ENCODE peak calls at places on chromosomes 7 and 10, in five cellular contexts. One of them, this sample, is unnamed.

GRCh38 chr10:75429159-75429827 is 2.1 kb upstream of the LRMDA start:
- DNase-seq in fibroblast of the aortic adventitia: no peak
- DNase-seq in choroid plexus epithelial cell: no peak
- DNase-seq in astrocyte of the spinal cord: no peak
- DNase-seq in dorsolateral prefrontal cortex: no peak
- DNase-seq in this sample: no peak

GRCh38 chr7:93914581-93915066 is 6.9 kb upstream of the GNG11 start:
- DNase-seq in fibroblast of the aortic adventitia: peak
- DNase-seq in choroid plexus epithelial cell: peak
- DNase-seq in astrocyte of the spinal cord: peak
- DNase-seq in dorsolateral prefrontal cortex: no peak
- DNase-seq in this sample: no peak

GRCh38 chr10:11757452-11757819 is 15.3 kb downstream of the ECHDC3 start:
- DNase-seq in fibroblast of the aortic adventitia: peak
- DNase-seq in choroid plexus epithelial cell: peak
- DNase-seq in astrocyte of the spinal cord: peak
- DNase-seq in dorsolateral prefrontal cortex: no peak
- DNase-seq in this sample: peak

GRCh38 chr10:132921818-132922807 is 20.3 kb downstream of the CFAP46 start:
- DNase-seq in fibroblast of the aortic adventitia: no peak
- DNase-seq in choroid plexus epithelial cell: no peak
- DNase-seq in astrocyte of the spinal cord: no peak
- DNase-seq in dorsolateral prefrontal cortex: no peak
- DNase-seq in this sample: no peak

GRCh38 chr10:3082290-3082689 is 14.9 kb downstream of the PFKP start:
- DNase-seq in fibroblast of the aortic adventitia: no peak
- DNase-seq in choroid plexus epithelial cell: no peak
- DNase-seq in astrocyte of the spinal cord: no peak
- DNase-seq in dorsolateral prefrontal cortex: no peak
- DNase-seq in this sample: peak

GRCh38 chr10:111482074-111482350 is 405.2 kb downstream of the ADRA2A start:
- DNase-seq in fibroblast of the aortic adventitia: no peak
- DNase-seq in choroid plexus epithelial cell: no peak
- DNase-seq in astrocyte of the spinal cord: no peak
- DNase-seq in dorsolateral prefrontal cortex: no peak
- DNase-seq in this sample: no peak

GRCh38 chr10:91043173-91043910 is 122.5 kb upstream of the ANKRD1 start:
- DNase-seq in fibroblast of the aortic adventitia: peak
- DNase-seq in choroid plexus epithelial cell: peak
- DNase-seq in astrocyte of the spinal cord: peak
- DNase-seq in dorsolateral prefrontal cortex: no peak
- DNase-seq in this sample: no peak

GRCh38 chr10:102633282-102633681 is 11.0 kb upstream of the TRIM8 start:
- DNase-seq in fibroblast of the aortic adventitia: peak
- DNase-seq in choroid plexus epithelial cell: peak
- DNase-seq in astrocyte of the spinal cord: peak
- DNase-seq in dorsolateral prefrontal cortex: no peak
- DNase-seq in this sample: peak

GRCh38 chr10:77321868-77322267 is 315.7 kb downstream of the KCNMA1 start:
- DNase-seq in fibroblast of the aortic adventitia: no peak
- DNase-seq in choroid plexus epithelial cell: no peak
- DNase-seq in astrocyte of the spinal cord: peak
- DNase-seq in dorsolateral prefrontal cortex: no peak
- DNase-seq in this sample: no peak

GRCh38 chr7:128781126-128781525 is 5.5 kb upstream of the OPN1SW start:
- DNase-seq in fibroblast of the aortic adventitia: peak
- DNase-seq in choroid plexus epithelial cell: no peak
- DNase-seq in astrocyte of the spinal cord: peak
- DNase-seq in dorsolateral prefrontal cortex: no peak
- DNase-seq in this sample: no peak

GRCh38 chr10:27242951-27243551 is 2.5 kb upstream of the ACBD5 start:
- DNase-seq in fibroblast of the aortic adventitia: peak
- DNase-seq in choroid plexus epithelial cell: peak
- DNase-seq in astrocyte of the spinal cord: peak
- DNase-seq in dorsolateral prefrontal cortex: peak
- DNase-seq in this sample: peak

GRCh38 chr10:130002606-130003005 is 38.5 kb upstream of the EBF3 start:
- DNase-seq in fibroblast of the aortic adventitia: no peak
- DNase-seq in choroid plexus epithelial cell: no peak
- DNase-seq in astrocyte of the spinal cord: no peak
- DNase-seq in dorsolateral prefrontal cortex: no peak
- DNase-seq in this sample: no peak

GRCh38 chr7:64945776-64946175 is 42.7 kb downstream of the ZNF273 start:
- DNase-seq in fibroblast of the aortic adventitia: no peak
- DNase-seq in choroid plexus epithelial cell: no peak
- DNase-seq in astrocyte of the spinal cord: no peak
- DNase-seq in dorsolateral prefrontal cortex: peak
- DNase-seq in this sample: no peak

GRCh38 chr7:15407910-15408309 is 153.9 kb downstream of the AGMO start:
- DNase-seq in fibroblast of the aortic adventitia: no peak
- DNase-seq in choroid plexus epithelial cell: peak
- DNase-seq in astrocyte of the spinal cord: no peak
- DNase-seq in dorsolateral prefrontal cortex: no peak
- DNase-seq in this sample: no peak

GRCh38 chr7:151494569-151495284 is 25.0 kb downstream of the RHEB start:
- DNase-seq in fibroblast of the aortic adventitia: no peak
- DNase-seq in choroid plexus epithelial cell: peak
- DNase-seq in astrocyte of the spinal cord: peak
- DNase-seq in dorsolateral prefrontal cortex: no peak
- DNase-seq in this sample: no peak

GRCh38 chr7:47488205-47488968 is 93.5 kb downstream of the TNS3 start:
- DNase-seq in fibroblast of the aortic adventitia: no peak
- DNase-seq in choroid plexus epithelial cell: no peak
- DNase-seq in astrocyte of the spinal cord: no peak
- DNase-seq in dorsolateral prefrontal cortex: no peak
- DNase-seq in this sample: peak

GRCh38 chr7:139774376-139774775 is 3.4 kb downstream of the HIPK2 start:
- DNase-seq in fibroblast of the aortic adventitia: peak
- DNase-seq in choroid plexus epithelial cell: peak
- DNase-seq in astrocyte of the spinal cord: peak
- DNase-seq in dorsolateral prefrontal cortex: no peak
- DNase-seq in this sample: no peak

GRCh38 chr7:21542891-21543527 is at the start of gene DNAH11:
- DNase-seq in fibroblast of the aortic adventitia: no peak
- DNase-seq in choroid plexus epithelial cell: peak
- DNase-seq in astrocyte of the spinal cord: peak
- DNase-seq in dorsolateral prefrontal cortex: peak
- DNase-seq in this sample: peak

GRCh38 chr7:69677054-69677847 is 79.0 kb downstream of the AUTS2 start:
- DNase-seq in fibroblast of the aortic adventitia: no peak
- DNase-seq in choroid plexus epithelial cell: peak
- DNase-seq in astrocyte of the spinal cord: no peak
- DNase-seq in dorsolateral prefrontal cortex: no peak
- DNase-seq in this sample: no peak

GRCh38 chr7:131690446-131690845 is 134.0 kb upstream of the PODXL start:
- DNase-seq in fibroblast of the aortic adventitia: no peak
- DNase-seq in choroid plexus epithelial cell: no peak
- DNase-seq in astrocyte of the spinal cord: no peak
- DNase-seq in dorsolateral prefrontal cortex: no peak
- DNase-seq in this sample: no peak

GRCh38 chr7:144835166-144835611 is 664 bp downstream of the TPK1 start:
- DNase-seq in fibroblast of the aortic adventitia: peak
- DNase-seq in choroid plexus epithelial cell: peak
- DNase-seq in astrocyte of the spinal cord: peak
- DNase-seq in dorsolateral prefrontal cortex: peak
- DNase-seq in this sample: peak

GRCh38 chr10:115355162-115355760 is 262.1 kb downstream of the ATRNL1 start:
- DNase-seq in fibroblast of the aortic adventitia: peak
- DNase-seq in choroid plexus epithelial cell: peak
- DNase-seq in astrocyte of the spinal cord: peak
- DNase-seq in dorsolateral prefrontal cortex: no peak
- DNase-seq in this sample: no peak

GRCh38 chr10:71812913-71813590 is 38.0 kb downstream of the PSAP start:
- DNase-seq in fibroblast of the aortic adventitia: no peak
- DNase-seq in choroid plexus epithelial cell: no peak
- DNase-seq in astrocyte of the spinal cord: no peak
- DNase-seq in dorsolateral prefrontal cortex: no peak
- DNase-seq in this sample: no peak

GRCh38 chr10:71816421-71816851 is 34.6 kb downstream of the PSAP start:
- DNase-seq in fibroblast of the aortic adventitia: no peak
- DNase-seq in choroid plexus epithelial cell: no peak
- DNase-seq in astrocyte of the spinal cord: no peak
- DNase-seq in dorsolateral prefrontal cortex: no peak
- DNase-seq in this sample: no peak

GRCh38 chr10:71816931-71817631 is 34.0 kb downstream of the PSAP start:
- DNase-seq in fibroblast of the aortic adventitia: no peak
- DNase-seq in choroid plexus epithelial cell: no peak
- DNase-seq in astrocyte of the spinal cord: no peak
- DNase-seq in dorsolateral prefrontal cortex: no peak
- DNase-seq in this sample: no peak

GRCh38 chr10:71815515-71816130 is 35.4 kb downstream of the PSAP start:
- DNase-seq in fibroblast of the aortic adventitia: no peak
- DNase-seq in choroid plexus epithelial cell: no peak
- DNase-seq in astrocyte of the spinal cord: no peak
- DNase-seq in dorsolateral prefrontal cortex: no peak
- DNase-seq in this sample: no peak

DNA sequence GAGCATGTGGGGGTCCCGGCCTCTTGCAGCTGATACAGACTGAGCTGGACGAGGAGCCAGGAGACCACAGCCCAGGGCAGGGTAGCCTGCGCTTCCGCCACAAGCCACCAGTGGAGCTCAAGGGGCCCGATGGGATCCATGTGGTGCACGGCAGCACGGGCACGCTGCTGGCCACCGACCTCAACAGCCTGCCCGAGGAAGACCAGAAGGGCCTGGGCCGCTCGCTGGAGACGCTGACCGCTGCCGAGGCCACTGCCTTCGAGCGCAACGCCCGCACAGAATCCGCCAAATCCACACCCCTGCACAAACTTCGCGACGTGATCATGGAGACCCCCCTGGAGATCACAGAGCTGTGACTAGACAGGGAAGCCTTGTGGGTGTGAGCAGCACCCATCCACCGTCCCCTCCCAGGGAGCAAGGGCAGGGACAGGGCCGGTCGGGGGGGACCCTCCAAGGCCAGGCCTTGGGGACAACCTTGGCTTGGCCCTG is 36.1 kb downstream of the PSAP start:
- DNase-seq in fibroblast of the aortic adventitia: no peak
- DNase-seq in choroid plexus epithelial cell: no peak
- DNase-seq in astrocyte of the spinal cord: no peak
- DNase-seq in dorsolateral prefrontal cortex: no peak
- DNase-seq in this sample: peak
- TF ChIP-seq CTCF in fibroblast of the aortic adventitia: peak
- TF ChIP-seq CTCF in choroid plexus epithelial cell: peak
- TF ChIP-seq CTCF in astrocyte of the spinal cord: no peak
- TF ChIP-seq CTCF in dorsolateral prefrontal cortex: no peak
- TF ChIP-seq CTCF in this sample: no peak

GRCh38 chr10:70942125-70942524 is 53.8 kb upstream of the PCBD1 start:
- DNase-seq in fibroblast of the aortic adventitia: no peak
- DNase-seq in choroid plexus epithelial cell: no peak
- DNase-seq in astrocyte of the spinal cord: no peak
- DNase-seq in dorsolateral prefrontal cortex: no peak
- DNase-seq in this sample: peak
- H3K4me3 ChIP-seq in fibroblast of the aortic adventitia: no peak
- H3K4me3 ChIP-seq in choroid plexus epithelial cell: no peak
- H3K4me3 ChIP-seq in astrocyte of the spinal cord: no peak
- H3K4me3 ChIP-seq in dorsolateral prefrontal cortex: no peak
- H3K4me3 ChIP-seq in this sample: no peak

DNA sequence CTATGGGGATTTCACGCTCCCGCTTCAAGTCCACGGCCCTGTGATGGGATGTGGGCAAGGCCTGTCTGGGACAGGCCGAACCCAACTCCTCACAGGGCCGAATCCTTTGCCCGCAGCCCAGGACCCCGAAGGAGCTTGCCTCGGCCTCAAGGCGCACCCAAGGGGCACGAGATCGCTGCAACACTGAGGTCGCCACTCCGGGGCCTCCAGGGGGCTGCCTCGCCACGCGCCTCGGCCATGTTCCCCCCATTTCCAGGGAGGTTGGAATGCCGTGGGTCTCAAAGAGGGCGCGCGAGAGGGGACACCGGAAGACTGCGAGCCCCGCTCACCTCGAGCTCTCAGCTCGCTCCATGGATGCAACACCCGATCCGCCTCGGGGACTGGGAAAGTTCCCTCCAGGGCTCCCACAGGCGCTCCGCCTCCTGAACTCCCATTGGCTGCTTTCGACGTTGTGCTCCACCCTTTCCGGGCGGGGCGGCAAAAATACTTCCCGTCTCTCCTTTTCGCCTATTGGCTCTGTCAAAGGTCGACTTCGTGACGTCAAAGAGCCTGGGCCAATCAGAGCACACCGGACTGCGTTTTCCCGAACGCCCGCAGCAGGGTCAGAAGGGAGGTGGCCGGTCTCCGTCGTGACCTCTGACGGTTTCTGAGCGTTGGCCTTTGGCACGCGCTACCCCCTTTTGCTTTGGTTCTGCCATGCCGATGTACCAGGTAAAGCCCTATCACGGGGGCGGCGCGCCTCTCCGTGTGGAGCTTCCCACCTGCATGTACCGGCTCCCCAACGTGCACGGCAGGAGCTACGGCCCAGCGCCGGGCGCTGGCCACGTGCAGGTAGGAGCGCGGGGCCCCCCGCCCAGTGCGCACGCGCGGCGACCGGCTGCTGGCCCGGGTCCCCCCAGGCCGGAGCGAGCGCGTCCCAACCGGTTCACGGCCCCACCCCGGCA is at the start of the genes AIMP2 and PMS2:
- DNase-seq in fibroblast of the aortic adventitia: peak
- DNase-seq in choroid plexus epithelial cell: peak
- DNase-seq in astrocyte of the spinal cord: peak
- DNase-seq in dorsolateral prefrontal cortex: peak
- DNase-seq in this sample: peak
- TF ChIP-seq CTCF in fibroblast of the aortic adventitia: no peak
- TF ChIP-seq CTCF in choroid plexus epithelial cell: peak
- TF ChIP-seq CTCF in astrocyte of the spinal cord: no peak
- TF ChIP-seq CTCF in dorsolateral prefrontal cortex: peak
- TF ChIP-seq CTCF in this sample: no peak

DNA sequence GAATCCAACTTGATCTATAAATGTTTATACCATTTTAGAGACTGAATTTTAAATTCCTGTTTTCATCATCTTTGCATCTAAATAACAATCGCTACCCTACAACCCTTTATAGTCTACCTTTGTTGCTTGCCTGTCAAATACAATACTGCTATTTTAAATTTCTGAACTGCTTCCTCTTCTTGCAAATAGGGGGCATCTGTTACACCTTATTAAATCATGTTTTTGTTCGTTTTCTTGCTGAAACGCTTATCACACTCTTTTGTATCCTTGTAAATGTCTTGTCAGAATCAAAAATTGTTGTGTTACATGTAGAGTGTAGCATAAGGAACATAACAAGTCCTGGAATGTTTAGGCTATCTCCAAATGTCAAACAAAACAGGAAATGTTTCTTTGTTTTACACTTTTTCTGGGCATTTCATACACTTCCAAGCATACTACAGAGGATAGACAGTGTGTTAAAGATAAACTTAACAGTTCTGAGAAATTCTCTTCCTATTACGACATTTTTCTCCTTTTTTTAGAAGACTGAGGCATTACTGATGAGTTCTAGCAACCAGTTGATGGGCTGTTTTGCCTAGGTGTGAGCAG is 281.3 kb downstream of the GPR158 start:
- DNase-seq in fibroblast of the aortic adventitia: peak
- DNase-seq in choroid plexus epithelial cell: peak
- DNase-seq in astrocyte of the spinal cord: no peak
- DNase-seq in dorsolateral prefrontal cortex: no peak
- DNase-seq in this sample: no peak
- H3K4me3 ChIP-seq in fibroblast of the aortic adventitia: no peak
- H3K4me3 ChIP-seq in choroid plexus epithelial cell: no peak
- H3K4me3 ChIP-seq in astrocyte of the spinal cord: no peak
- H3K4me3 ChIP-seq in dorsolateral prefrontal cortex: no peak
- H3K4me3 ChIP-seq in this sample: no peak

This sample was measured in left lung.